ENCODE peak calls at places on chromosomes 13 and 19, in four cellular contexts. Y, Q, S and O are unnamed samples.
A peak's percentile ranks its signal among the peaks of the same experiment; 100 is the strongest.

GRCh38 chr13:50907781-50908180 is 1.8 kb upstream of the RNASEH2B start:
- DNase-seq in Q (no peak), S (no peak), Y (no peak), O (no peak)

GRCh38 chr13:108915634-108916497 is 286.5 kb downstream of the MYO16 start:
- DNase-seq in S (peak; percentile 76), Y (peak; percentile 92), Q (peak; percentile 88), O (peak; percentile 25)

GRCh38 chr13:109180905-109181425 is 551.6 kb downstream of the MYO16 start:
- DNase-seq in Y (peak; percentile 41), S (no peak), Q (peak; percentile 90), O (no peak)

GRCh38 chr13:45490068-45490467 is 25.3 kb downstream of the COG3 start:
- DNase-seq in S (no peak), Y (peak; percentile 37), Q (no peak), O (no peak)

GRCh38 chr13:79796116-79796515 is 315.2 kb downstream of the NDFIP2 start:
- DNase-seq in S (no peak), Y (no peak), Q (no peak), O (no peak)

GRCh38 chr19:54518844-54519243 is 16.2 kb downstream of the LAIR2 start:
- DNase-seq in Q (no peak), S (no peak), Y (no peak), O (no peak)

GRCh38 chr19:52527954-52528326 is 472 bp downstream of the ZNF808 start:
- DNase-seq in S (peak; percentile 36), Y (peak; percentile 27), Q (no peak), O (peak; percentile 52)

GRCh38 chr19:45063851-45064801 is 12.2 kb downstream of the ZNF296 start:
- DNase-seq in Q (no peak), Y (no peak), S (no peak), O (no peak)

GRCh38 chr19:54448037-54448773 is 794 bp upstream of the LENG8 start:
- DNase-seq in S (peak; percentile 58), Q (peak; percentile 68), Y (peak; percentile 82), O (peak; percentile 62)

GRCh38 chr13:109687559-109688448 is 98.6 kb downstream of the IRS2 start:
- DNase-seq in Q (no peak), S (no peak), Y (no peak), O (no peak)

GRCh38 chr13:104008075-104008474 is 941.9 kb upstream of the SLC10A2 start:
- DNase-seq in Y (no peak), S (no peak), Q (no peak), O (no peak)

GRCh38 chr13:80654638-80655249 is 313.8 kb upstream of the SPRY2 start:
- DNase-seq in S (no peak), Q (no peak), Y (no peak), O (no peak)

GRCh38 chr13:29439601-29440381 is 155.7 kb downstream of the SLC7A1 start:
- DNase-seq in Y (no peak), Q (no peak), S (no peak), O (no peak)

GRCh38 chr19:31319465-31319864 is 29.8 kb downstream of the TSHZ3 start:
- DNase-seq in Y (peak; percentile 62), Q (no peak), S (no peak), O (no peak)

GRCh38 chr13:35889560-35889959 is 241.6 kb downstream of the DCLK1 start:
- DNase-seq in Q (no peak), Y (no peak), S (no peak), O (no peak)

GRCh38 chr13:50318887-50319286 is 303.6 kb downstream of the KCNRG start:
- DNase-seq in Y (peak; percentile 48), S (no peak), Q (no peak), O (no peak)

GRCh38 chr19:3808420-3809143 is 22.4 kb upstream of the MATK start:
- DNase-seq in Y (no peak), Q (no peak), S (peak; percentile 28), O (no peak)

GRCh38 chr19:7199613-7200533 is 94.3 kb downstream of the INSR start:
- DNase-seq in Q (peak; percentile 17), Y (peak; percentile 19), S (no peak), O (no peak)

GRCh38 chr19:13849991-13850909 is 26.7 kb upstream of the NANOS3 start:
- DNase-seq in Y (peak; percentile 88), Q (peak; percentile 71), S (peak; percentile 81), O (peak; percentile 88)

GRCh38 chr19:18789883-18790565 is 1.1 kb downstream of the COMP start:
- DNase-seq in S (peak; percentile 81), Y (peak; percentile 58), Q (no peak), O (peak; percentile 27)

GRCh38 chr13:25415196-25415595 is 43.4 kb downstream of the ATP8A2 start:
- DNase-seq in S (no peak), Y (no peak), Q (no peak), O (no peak)

GRCh38 chr19:55809381-55810058 is 22.3 kb downstream of the NLRP11 start:
- DNase-seq in S (peak; percentile 31), Y (peak; percentile 67), Q (peak; percentile 33), O (peak; percentile 10)

GRCh38 chr19:11252665-11253355 is 9.5 kb downstream of the DOCK6 start:
- DNase-seq in Q (no peak), Y (peak; percentile 45), S (no peak), O (no peak)

GRCh38 chr13:40331802-40332201 is 334.6 kb downstream of the FOXO1 start:
- DNase-seq in Y (no peak), S (no peak), Q (no peak), O (no peak)

GRCh38 chr19:16637535-16637934 is 9.5 kb upstream of the MED26 start:
- DNase-seq in Q (peak; percentile 27), S (no peak), Y (peak; percentile 33), O (no peak)

GRCh38 chr19:16661480-16662034 is 618 bp downstream of the TMEM38A start:
- DNase-seq in Q (no peak), Y (no peak), S (peak; percentile 52), O (peak; percentile 60)

GRCh38 chr13:34201050-34201913 is 383.3 kb downstream of the RFC3 start:
- DNase-seq in Q (peak; percentile 61), Y (no peak), S (no peak), O (no peak)

GRCh38 chr13:31115616-31116015 is 46.1 kb downstream of the HSPH1 start:
- DNase-seq in S (peak; percentile 16), Y (peak; percentile 46), Q (no peak), O (no peak)

GRCh38 chr13:44414771-44415170 is 41.1 kb downstream of the SERP2 start:
- DNase-seq in Y (no peak), Q (no peak), S (no peak), O (no peak)

GRCh38 chr19:10230155-10230903 is 802 bp downstream of the S1PR2 start:
- DNase-seq in Q (peak; percentile 58), Y (peak; percentile 82), S (peak; percentile 77), O (no peak)

GRCh38 chr13:73717632-73718031 is 416.6 kb downstream of the KLF12 start:
- DNase-seq in Q (peak; percentile 69), S (no peak), Y (no peak), O (no peak)

GRCh38 chr19:43700368-43701015 is 15.4 kb upstream of the IRGC start:
- DNase-seq in S (no peak), Y (peak; percentile 44), Q (peak; percentile 84), O (no peak)

GRCh38 chr13:59809564-59809963 is 354.2 kb downstream of the DIAPH3 start:
- DNase-seq in Y (no peak), Q (no peak), S (no peak), O (no peak)

GRCh38 chr13:106887686-106888085 is 319.7 kb upstream of the ARGLU1 start:
- DNase-seq in S (no peak), Q (no peak), Y (no peak), O (no peak)

GRCh38 chr19:55488986-55489710 is 912 bp downstream of the SSC5D start:
- DNase-seq in Q (no peak), S (no peak), Y (no peak), O (no peak)

GRCh38 chr19:52200044-52200443 is 10.2 kb downstream of the PPP2R1A start:
- DNase-seq in Y (no peak), S (no peak), Q (peak; percentile 78), O (no peak)

DNA sequence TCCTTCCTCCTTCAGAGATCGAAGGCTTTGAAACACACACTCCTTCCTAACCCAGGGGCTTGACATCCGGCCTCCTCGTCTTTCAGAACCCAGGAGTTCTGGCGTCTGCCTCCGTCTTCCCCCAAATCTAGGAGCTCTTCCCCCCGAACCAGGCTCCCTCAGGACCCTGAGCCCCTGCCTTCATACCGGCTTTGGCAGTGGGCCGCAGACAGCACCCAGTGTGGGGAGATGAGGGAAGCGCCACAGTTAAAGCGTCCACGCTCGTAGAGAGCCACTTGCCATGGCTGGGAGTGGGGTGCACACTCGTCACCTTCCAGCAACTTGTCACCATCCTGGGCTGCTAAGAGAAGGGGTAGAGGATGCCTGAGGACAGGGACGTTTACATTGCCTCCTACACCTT is 3.9 kb upstream of the KLK1 start:
- DNase-seq in Y (no peak), Q (no peak), S (no peak), O (no peak)
- H4K5ac ChIP-seq in Y (no peak overlapping the region), Q (no peak overlapping the region), S (no peak overlapping the region), O (no peak overlapping the region)

GRCh38 chr13:48214519-48215121 is 18.4 kb upstream of the ITM2B start:
- DNase-seq in Y (no peak), S (no peak), Q (no peak), O (no peak)
- H4K5ac ChIP-seq in Y (no peak overlapping the region), S (no peak overlapping the region), Q (no peak overlapping the region), O (no peak overlapping the region)

DNA sequence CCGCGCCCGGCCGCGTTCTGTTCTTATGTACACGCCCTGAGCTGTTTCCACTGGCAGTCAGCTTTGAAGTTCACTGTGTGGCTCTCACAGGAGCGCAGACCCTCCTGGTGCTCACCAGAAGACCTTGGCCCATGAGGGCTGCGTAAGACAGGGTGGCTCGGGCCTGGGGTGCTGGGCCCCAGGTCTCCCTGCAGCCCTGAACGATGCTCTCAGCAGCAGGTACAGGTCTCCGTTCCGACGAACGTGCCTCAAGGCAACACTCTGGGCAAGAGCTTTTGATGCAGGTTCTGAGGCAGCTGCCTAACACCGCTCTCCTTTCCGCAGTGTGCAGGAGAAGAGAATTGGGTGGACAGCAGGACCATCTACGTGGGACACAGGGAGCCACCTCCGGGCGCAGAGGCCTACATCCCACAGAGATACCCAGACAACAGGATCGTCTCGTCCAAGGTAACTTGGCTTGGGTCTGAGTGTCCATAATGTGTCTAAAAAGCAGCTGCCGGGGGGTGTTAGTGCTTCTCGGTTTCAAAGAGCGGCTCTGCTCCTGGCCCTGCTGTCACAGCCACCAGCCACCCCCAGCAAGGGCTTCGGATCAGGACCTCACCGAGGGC is 95.1 kb downstream of the ATP11A start:
- DNase-seq in Q (no peak), Y (no peak), S (no peak), O (no peak)
- H4K5ac ChIP-seq in Q (no peak overlapping the region), Y (no peak overlapping the region), S (no peak overlapping the region), O (no peak overlapping the region)

GRCh38 chr13:27628081-27628480 is 6.4 kb downstream of the POLR1D start:
- DNase-seq in Q (no peak), Y (no peak), S (no peak), O (no peak)

GRCh38 chr13:27624071-27624470 is 2.4 kb downstream of the POLR1D start:
- DNase-seq in Y (no peak), S (no peak), Q (no peak), O (no peak)

GRCh38 chr13:27625839-27626238 is 4.1 kb downstream of the POLR1D start:
- DNase-seq in S (no peak), Q (no peak), Y (no peak), O (no peak)

GRCh38 chr13:27631156-27631555 is 9.5 kb downstream of the POLR1D start:
- DNase-seq in Y (no peak), Q (no peak), S (no peak), O (no peak)

DNA sequence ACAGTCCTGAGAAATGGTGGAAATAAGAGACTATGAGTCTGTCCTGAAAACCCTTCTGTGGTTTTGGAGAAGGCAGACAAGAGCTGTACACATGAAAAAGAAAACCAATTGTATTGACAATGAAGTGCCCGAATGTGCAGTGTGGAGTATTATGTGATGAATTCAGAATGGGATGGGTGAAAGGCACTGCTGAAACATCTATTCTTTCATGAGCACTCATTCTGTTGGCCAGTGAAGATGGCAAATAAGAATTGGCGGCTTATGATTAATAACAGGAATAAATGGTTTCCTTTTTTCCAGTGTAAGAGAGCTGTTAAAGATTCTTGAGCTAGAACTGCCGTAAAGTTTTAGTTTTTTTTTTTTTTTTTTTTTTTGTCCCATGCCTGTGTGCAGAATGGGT is 5.7 kb downstream of the POLR1D start:
- DNase-seq in Q (no peak), Y (no peak), S (no peak), O (no peak)
- H4K5ac ChIP-seq in Q (no peak overlapping the region), Y (no peak overlapping the region), S (no peak overlapping the region), O (no peak overlapping the region)